ENCODE peak calls at places on chromosomes 3 and 15, in ten cellular contexts. J is esophagus muscularis mucosa, S is endothelial cell of umbilical vein, G is IMR-90, Z is GM12891, K is ovary, L is A549, Y is sigmoid colon, F is testis, P is adrenal gland. R is an unnamed sample.

GRCh38 chr15:93110502-93111040 is 21.6 kb upstream of the RGMA start:
- DNase-seq in Z (no peak), Y (no peak), S (no peak), J (no peak), K (no peak), G (no peak), P (no peak), L (no peak), F (no peak), R (no peak)

GRCh38 chr15:32030795-32031194 is 480 bp downstream of the CHRNA7 start:
- DNase-seq in J (no peak), G (no peak), L (peak; percentile 16), K (no peak), S (no peak), Y (no peak), P (no peak), Z (no peak), F (peak; percentile 26), R (no peak)

GRCh38 chr15:92848852-92849598 is 51.1 kb upstream of the CHD2 start:
- DNase-seq in Z (no peak), Y (no peak), G (peak; percentile 94), F (no peak), K (no peak), J (no peak), L (no peak), S (no peak), P (no peak), R (peak; percentile 92)

GRCh38 chr3:180184806-180185205 is 148.1 kb upstream of the PEX5L start:
- DNase-seq in K (no peak), P (no peak), S (no peak), Y (no peak), L (no peak), F (no peak), G (no peak), J (no peak), Z (no peak), R (no peak)

GRCh38 chr3:78701537-78701936 is 1066.3 kb downstream of the ROBO1 start:
- DNase-seq in K (no peak), J (no peak), S (no peak), L (no peak), F (no peak), Y (no peak), P (no peak), Z (no peak), G (no peak), R (no peak)

GRCh38 chr15:66766282-66767228 is 64.5 kb downstream of the SMAD6 start:
- DNase-seq in L (peak; percentile 73), Y (peak; percentile 4), J (no peak), K (no peak), F (no peak), G (peak; percentile 84), P (no peak), S (no peak), Z (no peak), R (no peak)

GRCh38 chr3:126473292-126474168 is 2.2 kb downstream of the ZXDC start:
- DNase-seq in F (no peak), P (no peak), K (peak; percentile 10), L (no peak), Z (no peak), J (no peak), Y (no peak), G (no peak), S (no peak), R (no peak)

GRCh38 chr3:152183473-152183872 is 85.3 kb upstream of the MBNL1 start:
- DNase-seq in P (peak; percentile 33), S (peak; percentile 56), F (peak; percentile 49), J (no peak), G (peak; percentile 44), L (peak; percentile 62), Y (no peak), Z (no peak), K (peak; percentile 36), R (peak; percentile 81)

GRCh38 chr15:79337591-79337990 is 26.7 kb downstream of the TMED3 start:
- DNase-seq in Z (no peak), K (no peak), P (no peak), J (no peak), G (no peak), L (no peak), S (peak; percentile 25), F (no peak), Y (no peak), R (no peak)

GRCh38 chr3:133092676-133093075 is 54.5 kb downstream of the TMEM108 start:
- DNase-seq in F (no peak), G (peak; percentile 13), S (no peak), K (no peak), L (no peak), P (no peak), Y (no peak), J (no peak), Z (no peak), R (no peak)

GRCh38 chr15:69997701-69998273 is 99.9 kb downstream of the TLE3 start:
- DNase-seq in J (no peak), K (no peak), L (peak; percentile 70), F (no peak), Y (no peak), Z (no peak), P (no peak), S (no peak), G (peak; percentile 4), R (no peak)

GRCh38 chr3:53956591-53956990 is 64.9 kb upstream of the SELENOK start:
- DNase-seq in P (no peak), K (no peak), G (no peak), L (no peak), S (no peak), J (no peak), Z (no peak), Y (no peak), F (peak; percentile 52), R (no peak)

GRCh38 chr3:136901391-136901790 is 39.4 kb downstream of the NCK1 start:
- DNase-seq in F (no peak), G (peak; percentile 16), S (peak; percentile 76), Z (no peak), Y (no peak), J (no peak), K (no peak), P (no peak), L (no peak), R (no peak)

GRCh38 chr3:69249001-69249400 is 126.6 kb upstream of the LMOD3 start:
- DNase-seq in F (no peak), P (no peak), Y (no peak), S (no peak), G (no peak), L (no peak), J (no peak), K (no peak), Z (no peak), R (no peak)

GRCh38 chr3:69246612-69247011 is 124.2 kb upstream of the LMOD3 start:
- DNase-seq in S (no peak), J (no peak), L (no peak), P (no peak), G (no peak), K (no peak), F (no peak), Y (no peak), Z (no peak), R (no peak)

GRCh38 chr3:69251078-69251805 is 128.8 kb upstream of the LMOD3 start:
- DNase-seq in P (no peak), K (no peak), F (no peak), L (no peak), S (no peak), Z (no peak), J (no peak), Y (no peak), G (no peak), R (no peak)

GRCh38 chr3:69250014-69250413 is 127.6 kb upstream of the LMOD3 start:
- DNase-seq in G (no peak), P (no peak), K (no peak), J (no peak), Z (no peak), Y (no peak), F (no peak), S (no peak), L (peak; percentile 18), R (no peak)

GRCh38 chr3:69248394-69248793 is 126.0 kb upstream of the LMOD3 start:
- DNase-seq in L (no peak), J (no peak), S (no peak), Z (no peak), Y (no peak), P (no peak), K (no peak), G (no peak), F (no peak), R (no peak)
- TF ChIP-seq POLR2A in L (no peak), J (no peak), S (no peak), Z (no peak), Y (no peak), P (no peak), K (no peak), G (no peak), F (no peak), R (no peak)

GRCh38 chr3:46960081-46960701 is 16.4 kb downstream of the CCDC12 start:
- DNase-seq in P (peak; percentile 58), L (no peak), S (peak; percentile 92), F (no peak), Y (no peak), Z (no peak), G (peak; percentile 78), K (no peak), J (no peak), R (no peak)
- TF ChIP-seq POLR2A in P (no peak), L (no peak), S (no peak), F (no peak), Y (no peak), Z (no peak), G (no peak), K (no peak), J (no peak), R (no peak)

DNA sequence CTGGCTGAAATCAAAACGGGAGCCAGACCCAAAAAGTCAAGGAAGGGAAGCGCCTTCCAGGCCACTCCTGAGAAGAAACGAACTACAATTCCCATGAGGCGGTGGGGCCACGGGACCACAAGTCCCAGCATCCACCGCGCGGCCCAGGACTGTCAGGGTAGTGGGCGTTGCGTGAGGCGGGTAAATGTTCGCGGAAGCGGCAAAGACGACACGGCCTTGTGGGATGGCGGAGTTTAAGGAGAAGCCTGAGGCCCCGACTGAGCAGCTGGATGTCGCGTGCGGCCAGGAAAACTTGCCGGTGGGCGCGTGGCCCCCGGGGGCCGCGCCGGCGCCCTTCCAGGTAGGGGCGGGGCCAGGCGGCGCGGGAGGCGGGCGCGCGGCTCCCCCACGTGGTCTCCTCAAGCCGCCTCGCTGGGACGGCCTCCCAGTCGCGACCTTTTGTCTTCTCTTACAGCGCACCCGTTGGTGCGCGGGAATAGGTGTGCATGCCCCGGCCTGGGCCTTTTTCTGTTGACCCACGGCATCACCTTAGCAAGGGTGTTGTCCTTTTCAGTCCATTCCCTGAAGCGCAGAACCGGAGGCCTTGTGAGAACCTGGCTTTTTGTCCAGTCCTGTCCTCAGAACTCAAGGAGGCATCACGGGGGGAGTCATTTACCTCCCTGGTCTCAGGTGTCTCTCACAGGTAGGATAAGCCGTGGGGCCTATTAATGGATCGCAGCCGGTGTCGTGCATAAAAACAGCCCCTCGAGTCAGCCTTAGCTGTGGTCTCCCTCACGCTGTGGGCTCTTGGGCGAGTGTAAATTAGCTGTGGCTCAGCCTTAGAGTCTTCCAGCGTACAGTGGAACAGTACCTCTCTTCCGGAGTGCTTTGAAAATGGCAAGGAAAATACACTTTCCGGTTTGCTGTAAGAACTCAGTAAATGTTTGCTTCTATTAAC is at the start of gene SETMAR:
- DNase-seq in Y (peak; percentile 97), G (peak; percentile 78), F (peak; percentile 97), L (peak; percentile 89), S (peak; percentile 85), K (peak; percentile 92), J (peak; percentile 96), Z (peak; percentile 75), P (peak; percentile 94), R (peak; percentile 91)
- TF ChIP-seq POLR2A in Y (peak; percentile 75), G (peak; percentile 56), F (peak; percentile 10), L (peak; percentile 74), S (peak; percentile 82), K (peak; percentile 62), J (peak; percentile 70), Z (peak; percentile 84), P (peak; percentile 6), R (peak; percentile 82)

GRCh38 chr15:90823455-90823974 is 44.9 kb upstream of the FURIN start:
- DNase-seq in J (no peak), G (no peak), Z (no peak), Y (peak; percentile 38), F (no peak), K (no peak), S (no peak), L (no peak), P (no peak), R (no peak)
- TF ChIP-seq POLR2A in J (no peak), G (no peak), Z (no peak), Y (no peak), F (no peak), K (no peak), S (no peak), L (no peak), P (no peak), R (no peak)